ENCODE peak calls at places on chromosomes 11 and 22, in eight cellular contexts. D is activated T-cell treated with anti-CD3 and anti-CD28 coated beads, Interleukin-2, amount 50 U/mL, for 72 hours; M is cardiac fibroblast; S is islet precursor cell; H is K562; U is kidney tubule cell; K is immature natural killer cell; C is HuH-7.5. J is an unnamed sample.

GRCh38 chr22:35739076-35739475 is 21.4 kb downstream of the APOL5 start:
- DNase-seq in D (no peak), M (no peak), S (no peak), H (no peak), U (no peak), K (no peak), C (no peak), J (no peak)

GRCh38 chr11:119484741-119485605 is 62.0 kb upstream of the THY1 start:
- DNase-seq in D (no peak), M (no peak), S (peak), H (peak), U (peak), K (no peak), C (no peak), J (peak)

GRCh38 chr11:426851-427250 is 12.1 kb upstream of the SIGIRR start:
- DNase-seq in D (no peak), M (no peak), S (no peak), H (no peak), U (no peak), K (no peak), C (no peak), J (no peak)

GRCh38 chr22:24760708-24761306 is 13.7 kb downstream of the PIWIL3 start:
- DNase-seq in D (no peak), M (peak), S (no peak), H (no peak), U (no peak), K (no peak), C (no peak), J (no peak)

GRCh38 chr22:17303840-17304779 is 65.2 kb upstream of the CECR2 start:
- DNase-seq in D (peak), M (no peak), S (no peak), H (peak), U (no peak), K (peak), C (no peak), J (peak)

GRCh38 chr22:19693981-19694670 is 20.2 kb upstream of the SEPTIN5 start:
- DNase-seq in D (no peak), M (no peak), S (peak), H (no peak), U (no peak), K (no peak), C (no peak), J (no peak)

GRCh38 chr11:110362916-110363574 is 66.6 kb upstream of the RDX start:
- DNase-seq in D (no peak), M (peak), S (peak), H (no peak), U (peak), K (no peak), C (no peak), J (no peak)

GRCh38 chr22:12601870-12602779 is 2925.9 kb upstream of the OR11H1 start:
- DNase-seq in D (no peak), M (no peak), S (no peak), H (peak), U (no peak), K (no peak), C (no peak), J (no peak)

GRCh38 chr11:73866586-73866996 is 10.1 kb downstream of the COA4 start:
- DNase-seq in D (no peak), M (peak), S (peak), H (no peak), U (peak), K (no peak), C (no peak), J (no peak)

GRCh38 chr22:50206599-50206998 is 5.8 kb downstream of the SELENOO start:
- DNase-seq in D (no peak), M (peak), S (peak), H (peak), U (peak), K (no peak), C (peak), J (no peak)

GRCh38 chr11:121795206-121795605 is 320.8 kb downstream of the BLID start:
- DNase-seq in D (no peak), M (no peak), S (no peak), H (no peak), U (no peak), K (no peak), C (no peak), J (no peak)

GRCh38 chr11:45647786-45648185 is 17.6 kb downstream of the CHST1 start:
- DNase-seq in D (no peak), M (no peak), S (no peak), H (no peak), U (no peak), K (no peak), C (no peak), J (no peak)

GRCh38 chr22:26103023-26103422 is 66.2 kb upstream of the SEZ6L start:
- DNase-seq in D (no peak), M (no peak), S (no peak), H (no peak), U (no peak), K (no peak), C (no peak), J (no peak)

GRCh38 chr11:12079726-12080556 is 30.4 kb upstream of the MICAL2 start:
- DNase-seq in D (no peak), M (peak), S (peak), H (no peak), U (peak), K (no peak), C (no peak), J (no peak)

GRCh38 chr22:42926034-42926433 is 69.0 kb upstream of the ARFGAP3 start:
- DNase-seq in D (no peak), M (peak), S (no peak), H (no peak), U (no peak), K (no peak), C (no peak), J (no peak)

GRCh38 chr22:23101524-23101923 is 31.2 kb downstream of the GNAZ start:
- DNase-seq in D (no peak), M (no peak), S (no peak), H (no peak), U (no peak), K (no peak), C (no peak), J (no peak)

GRCh38 chr22:37275622-37276021 is 6.7 kb upstream of the CYTH4 start:
- DNase-seq in D (peak), M (no peak), S (no peak), H (no peak), U (no peak), K (no peak), C (no peak), J (peak)

GRCh38 chr11:102882389-102883024 is 7.7 kb upstream of the MMP12 start:
- DNase-seq in D (no peak), M (no peak), S (no peak), H (no peak), U (peak), K (no peak), C (no peak), J (no peak)

GRCh38 chr11:62665630-62666258 is 632 bp downstream of the CSKMT start:
- DNase-seq in D (peak), M (peak), S (no peak), H (peak), U (peak), K (peak), C (no peak), J (peak)

GRCh38 chr22:29756341-29756740 is 10.5 kb downstream of the ZMAT5 start:
- DNase-seq in D (no peak), M (no peak), S (no peak), H (no peak), U (no peak), K (no peak), C (no peak), J (no peak)

GRCh38 chr11:2585566-2586090 is 114.2 kb downstream of the KCNQ1OT1 start:
- DNase-seq in D (no peak), M (no peak), S (peak), H (no peak), U (no peak), K (no peak), C (no peak), J (no peak)

GRCh38 chr11:128522943-128523518 is 64.3 kb downstream of the ETS1 start:
- DNase-seq in D (peak), M (no peak), S (no peak), H (no peak), U (no peak), K (peak), C (no peak), J (peak)

GRCh38 chr11:109914809-109915653 is 178.2 kb upstream of the ZC3H12C start:
- DNase-seq in D (no peak), M (peak), S (no peak), H (no peak), U (peak), K (no peak), C (no peak), J (no peak)

GRCh38 chr11:69644071-69644961 is 3.4 kb downstream of the CCND1 start:
- DNase-seq in D (no peak), M (peak), S (peak), H (peak), U (peak), K (no peak), C (peak), J (no peak)

GRCh38 chr11:47389577-47390072 is 11.3 kb upstream of the SPI1 start:
- DNase-seq in D (no peak), M (no peak), S (no peak), H (no peak), U (no peak), K (peak), C (no peak), J (no peak)

GRCh38 chr11:117292616-117293015 is 1.5 kb downstream of the BACE1-AS start:
- DNase-seq in D (no peak), M (no peak), S (peak), H (no peak), U (no peak), K (no peak), C (no peak), J (no peak)

GRCh38 chr11:104163100-104164027 is 583 bp downstream of the PDGFD start:
- DNase-seq in D (no peak), M (peak), S (peak), H (no peak), U (peak), K (peak), C (peak), J (no peak)

GRCh38 chr11:108559904-108560303 is 33.7 kb downstream of the EXPH5 start:
- DNase-seq in D (no peak), M (peak), S (no peak), H (no peak), U (no peak), K (no peak), C (no peak), J (no peak)

GRCh38 chr11:34633990-34634725 is 13.3 kb downstream of the EHF start:
- DNase-seq in D (no peak), M (peak), S (no peak), H (no peak), U (peak), K (peak), C (no peak), J (no peak)

GRCh38 chr11:13114566-13115465 is 105.7 kb downstream of the RASSF10 start:
- DNase-seq in D (peak), M (no peak), S (peak), H (peak), U (peak), K (no peak), C (peak), J (no peak)

GRCh38 chr11:125517116-125517804 is 21.2 kb upstream of the FEZ1 start:
- DNase-seq in D (no peak), M (peak), S (peak), H (peak), U (peak), K (no peak), C (no peak), J (no peak)